ENCODE peak calls at places on chromosomes 11 and 22, in eight cellular contexts. One of them, this sample, is unnamed.
A peak's percentile ranks its signal among the peaks of the same experiment; 100 is the strongest.

GRCh38 chr11:35364101-35364780 is 55.1 kb downstream of the SLC1A2 start:
- DNase-seq in AG10803: peak; percentile 96
- DNase-seq in hepatic stellate cell: peak; percentile 53
- DNase-seq in AG08396: peak; percentile 69
- DNase-seq in T-helper 2 cell: no peak
- DNase-seq in H1: no peak
- DNase-seq in iris pigment epithelial cell: peak; percentile 94
- DNase-seq in activated CD4-positive, alpha-beta T cell treated with anti-CD3 and anti-CD28 coated beads, Interleukin-2, amount 10 ng/mL, durations not matched to agents 7 days and 5 days: no peak
- DNase-seq in this sample: no peak

GRCh38 chr11:4186464-4187054 is 92.0 kb downstream of the RRM1 start:
- DNase-seq in AG10803: no peak
- DNase-seq in hepatic stellate cell: no peak
- DNase-seq in AG08396: no peak
- DNase-seq in T-helper 2 cell: no peak
- DNase-seq in H1: no peak
- DNase-seq in iris pigment epithelial cell: no peak
- DNase-seq in activated CD4-positive, alpha-beta T cell treated with anti-CD3 and anti-CD28 coated beads, Interleukin-2, amount 10 ng/mL, durations not matched to agents 7 days and 5 days: no peak
- DNase-seq in this sample: no peak

GRCh38 chr22:28956506-28956905 is 73.1 kb downstream of the ZNRF3 start:
- DNase-seq in AG10803: no peak
- DNase-seq in hepatic stellate cell: no peak
- DNase-seq in AG08396: no peak
- DNase-seq in T-helper 2 cell: no peak
- DNase-seq in H1: no peak
- DNase-seq in iris pigment epithelial cell: no peak
- DNase-seq in activated CD4-positive, alpha-beta T cell treated with anti-CD3 and anti-CD28 coated beads, Interleukin-2, amount 10 ng/mL, durations not matched to agents 7 days and 5 days: no peak
- DNase-seq in this sample: no peak

GRCh38 chr11:26696330-26696729 is 25.5 kb downstream of the SLC5A12 start:
- DNase-seq in AG10803: no peak
- DNase-seq in hepatic stellate cell: no peak
- DNase-seq in AG08396: no peak
- DNase-seq in T-helper 2 cell: no peak
- DNase-seq in H1: no peak
- DNase-seq in iris pigment epithelial cell: no peak
- DNase-seq in activated CD4-positive, alpha-beta T cell treated with anti-CD3 and anti-CD28 coated beads, Interleukin-2, amount 10 ng/mL, durations not matched to agents 7 days and 5 days: no peak
- DNase-seq in this sample: no peak

GRCh38 chr11:66546966-66547661 is 411 bp downstream of the ACTN3 start:
- DNase-seq in AG10803: no peak
- DNase-seq in hepatic stellate cell: no peak
- DNase-seq in AG08396: no peak
- DNase-seq in T-helper 2 cell: no peak
- DNase-seq in H1: peak; percentile 75
- DNase-seq in iris pigment epithelial cell: no peak
- DNase-seq in activated CD4-positive, alpha-beta T cell treated with anti-CD3 and anti-CD28 coated beads, Interleukin-2, amount 10 ng/mL, durations not matched to agents 7 days and 5 days: no peak
- DNase-seq in this sample: no peak

GRCh38 chr11:12655842-12656241 is 18.4 kb upstream of the TEAD1 start:
- DNase-seq in AG10803: no peak
- DNase-seq in hepatic stellate cell: no peak
- DNase-seq in AG08396: no peak
- DNase-seq in T-helper 2 cell: no peak
- DNase-seq in H1: no peak
- DNase-seq in iris pigment epithelial cell: no peak
- DNase-seq in activated CD4-positive, alpha-beta T cell treated with anti-CD3 and anti-CD28 coated beads, Interleukin-2, amount 10 ng/mL, durations not matched to agents 7 days and 5 days: no peak
- DNase-seq in this sample: no peak

GRCh38 chr22:27207907-27208306 is 550.5 kb downstream of the MIAT start:
- DNase-seq in AG10803: peak; percentile 90
- DNase-seq in hepatic stellate cell: peak; percentile 47
- DNase-seq in AG08396: no peak
- DNase-seq in T-helper 2 cell: no peak
- DNase-seq in H1: no peak
- DNase-seq in iris pigment epithelial cell: peak; percentile 40
- DNase-seq in activated CD4-positive, alpha-beta T cell treated with anti-CD3 and anti-CD28 coated beads, Interleukin-2, amount 10 ng/mL, durations not matched to agents 7 days and 5 days: no peak
- DNase-seq in this sample: no peak

GRCh38 chr11:10770626-10771254 is 19.7 kb downstream of the CTR9 start:
- DNase-seq in AG10803: peak; percentile 46
- DNase-seq in hepatic stellate cell: no peak
- DNase-seq in AG08396: peak; percentile 39
- DNase-seq in T-helper 2 cell: no peak
- DNase-seq in H1: peak; percentile 61
- DNase-seq in iris pigment epithelial cell: peak; percentile 54
- DNase-seq in activated CD4-positive, alpha-beta T cell treated with anti-CD3 and anti-CD28 coated beads, Interleukin-2, amount 10 ng/mL, durations not matched to agents 7 days and 5 days: peak; percentile 30
- DNase-seq in this sample: no peak

GRCh38 chr22:44909241-44909640 is 100.6 kb downstream of the PHF21B start:
- DNase-seq in AG10803: no peak
- DNase-seq in hepatic stellate cell: no peak
- DNase-seq in AG08396: no peak
- DNase-seq in T-helper 2 cell: no peak
- DNase-seq in H1: no peak
- DNase-seq in iris pigment epithelial cell: no peak
- DNase-seq in activated CD4-positive, alpha-beta T cell treated with anti-CD3 and anti-CD28 coated beads, Interleukin-2, amount 10 ng/mL, durations not matched to agents 7 days and 5 days: no peak
- DNase-seq in this sample: no peak

GRCh38 chr11:75894036-75894585 is 79.1 kb downstream of the UVRAG start:
- DNase-seq in AG10803: no peak
- DNase-seq in hepatic stellate cell: no peak
- DNase-seq in AG08396: no peak
- DNase-seq in T-helper 2 cell: no peak
- DNase-seq in H1: no peak
- DNase-seq in iris pigment epithelial cell: no peak
- DNase-seq in activated CD4-positive, alpha-beta T cell treated with anti-CD3 and anti-CD28 coated beads, Interleukin-2, amount 10 ng/mL, durations not matched to agents 7 days and 5 days: no peak
- DNase-seq in this sample: no peak

GRCh38 chr11:36492724-36493304 is 17.3 kb downstream of the TRAF6 start:
- DNase-seq in AG10803: peak; percentile 54
- DNase-seq in hepatic stellate cell: peak; percentile 17
- DNase-seq in AG08396: peak; percentile 27
- DNase-seq in T-helper 2 cell: peak; percentile 59
- DNase-seq in H1: no peak
- DNase-seq in iris pigment epithelial cell: peak; percentile 66
- DNase-seq in activated CD4-positive, alpha-beta T cell treated with anti-CD3 and anti-CD28 coated beads, Interleukin-2, amount 10 ng/mL, durations not matched to agents 7 days and 5 days: peak; percentile 49
- DNase-seq in this sample: peak; percentile 43

GRCh38 chr11:134069996-134070845 is 1.3 kb downstream of the JAM3 start:
- DNase-seq in AG10803: no peak
- DNase-seq in hepatic stellate cell: no peak
- DNase-seq in AG08396: no peak
- DNase-seq in T-helper 2 cell: no peak
- DNase-seq in H1: no peak
- DNase-seq in iris pigment epithelial cell: no peak
- DNase-seq in activated CD4-positive, alpha-beta T cell treated with anti-CD3 and anti-CD28 coated beads, Interleukin-2, amount 10 ng/mL, durations not matched to agents 7 days and 5 days: no peak
- DNase-seq in this sample: no peak

GRCh38 chr11:132604446-132604845 is 927.9 kb downstream of the OPCML start:
- DNase-seq in AG10803: peak; percentile 86
- DNase-seq in hepatic stellate cell: peak; percentile 4
- DNase-seq in AG08396: peak; percentile 19
- DNase-seq in T-helper 2 cell: no peak
- DNase-seq in H1: no peak
- DNase-seq in iris pigment epithelial cell: peak; percentile 25
- DNase-seq in activated CD4-positive, alpha-beta T cell treated with anti-CD3 and anti-CD28 coated beads, Interleukin-2, amount 10 ng/mL, durations not matched to agents 7 days and 5 days: no peak
- DNase-seq in this sample: no peak

GRCh38 chr22:48431536-48432315 is 1395.9 kb downstream of the BRD1 start:
- DNase-seq in AG10803: no peak
- DNase-seq in hepatic stellate cell: no peak
- DNase-seq in AG08396: no peak
- DNase-seq in T-helper 2 cell: no peak
- DNase-seq in H1: no peak
- DNase-seq in iris pigment epithelial cell: no peak
- DNase-seq in activated CD4-positive, alpha-beta T cell treated with anti-CD3 and anti-CD28 coated beads, Interleukin-2, amount 10 ng/mL, durations not matched to agents 7 days and 5 days: no peak
- DNase-seq in this sample: no peak

GRCh38 chr22:44758354-44758969 is 6.1 kb downstream of the ARHGAP8 start:
- DNase-seq in AG10803: peak; percentile 39
- DNase-seq in hepatic stellate cell: no peak
- DNase-seq in AG08396: no peak
- DNase-seq in T-helper 2 cell: no peak
- DNase-seq in H1: no peak
- DNase-seq in iris pigment epithelial cell: peak; percentile 58
- DNase-seq in activated CD4-positive, alpha-beta T cell treated with anti-CD3 and anti-CD28 coated beads, Interleukin-2, amount 10 ng/mL, durations not matched to agents 7 days and 5 days: no peak
- DNase-seq in this sample: no peak

GRCh38 chr11:14443642-14444041 is 56.0 kb downstream of the COPB1 start:
- DNase-seq in AG10803: peak; percentile 35
- DNase-seq in hepatic stellate cell: no peak
- DNase-seq in AG08396: no peak
- DNase-seq in T-helper 2 cell: no peak
- DNase-seq in H1: no peak
- DNase-seq in iris pigment epithelial cell: peak; percentile 60
- DNase-seq in activated CD4-positive, alpha-beta T cell treated with anti-CD3 and anti-CD28 coated beads, Interleukin-2, amount 10 ng/mL, durations not matched to agents 7 days and 5 days: no peak
- DNase-seq in this sample: no peak

GRCh38 chr11:61091373-61092279 is 10.7 kb upstream of the CD5 start:
- DNase-seq in AG10803: peak; percentile 24
- DNase-seq in hepatic stellate cell: no peak
- DNase-seq in AG08396: no peak
- DNase-seq in T-helper 2 cell: peak; percentile 69
- DNase-seq in H1: no peak
- DNase-seq in iris pigment epithelial cell: peak; percentile 45
- DNase-seq in activated CD4-positive, alpha-beta T cell treated with anti-CD3 and anti-CD28 coated beads, Interleukin-2, amount 10 ng/mL, durations not matched to agents 7 days and 5 days: no peak
- DNase-seq in this sample: no peak

GRCh38 chr11:100712618-100713017 is 25.5 kb downstream of the ARHGAP42 start:
- DNase-seq in AG10803: no peak
- DNase-seq in hepatic stellate cell: no peak
- DNase-seq in AG08396: no peak
- DNase-seq in T-helper 2 cell: no peak
- DNase-seq in H1: no peak
- DNase-seq in iris pigment epithelial cell: no peak
- DNase-seq in activated CD4-positive, alpha-beta T cell treated with anti-CD3 and anti-CD28 coated beads, Interleukin-2, amount 10 ng/mL, durations not matched to agents 7 days and 5 days: no peak
- DNase-seq in this sample: no peak

GRCh38 chr11:36167729-36168128 is 121.5 kb downstream of the COMMD9 start:
- DNase-seq in AG10803: no peak
- DNase-seq in hepatic stellate cell: no peak
- DNase-seq in AG08396: no peak
- DNase-seq in T-helper 2 cell: no peak
- DNase-seq in H1: no peak
- DNase-seq in iris pigment epithelial cell: no peak
- DNase-seq in activated CD4-positive, alpha-beta T cell treated with anti-CD3 and anti-CD28 coated beads, Interleukin-2, amount 10 ng/mL, durations not matched to agents 7 days and 5 days: no peak
- DNase-seq in this sample: no peak

GRCh38 chr11:123650901-123651300 is 3.5 kb downstream of the SCN3B start:
- DNase-seq in AG10803: no peak
- DNase-seq in hepatic stellate cell: no peak
- DNase-seq in AG08396: no peak
- DNase-seq in T-helper 2 cell: no peak
- DNase-seq in H1: no peak
- DNase-seq in iris pigment epithelial cell: no peak
- DNase-seq in activated CD4-positive, alpha-beta T cell treated with anti-CD3 and anti-CD28 coated beads, Interleukin-2, amount 10 ng/mL, durations not matched to agents 7 days and 5 days: no peak
- DNase-seq in this sample: no peak

GRCh38 chr11:14623036-14623435 is 20.6 kb upstream of the PDE3B start:
- DNase-seq in AG10803: no peak
- DNase-seq in hepatic stellate cell: no peak
- DNase-seq in AG08396: no peak
- DNase-seq in T-helper 2 cell: no peak
- DNase-seq in H1: no peak
- DNase-seq in iris pigment epithelial cell: no peak
- DNase-seq in activated CD4-positive, alpha-beta T cell treated with anti-CD3 and anti-CD28 coated beads, Interleukin-2, amount 10 ng/mL, durations not matched to agents 7 days and 5 days: no peak
- DNase-seq in this sample: no peak

GRCh38 chr11:134486106-134486505 is 74.1 kb upstream of the B3GAT1 start:
- DNase-seq in AG10803: no peak
- DNase-seq in hepatic stellate cell: no peak
- DNase-seq in AG08396: no peak
- DNase-seq in T-helper 2 cell: no peak
- DNase-seq in H1: no peak
- DNase-seq in iris pigment epithelial cell: no peak
- DNase-seq in activated CD4-positive, alpha-beta T cell treated with anti-CD3 and anti-CD28 coated beads, Interleukin-2, amount 10 ng/mL, durations not matched to agents 7 days and 5 days: no peak
- DNase-seq in this sample: no peak

GRCh38 chr11:76415073-76415472 is 29.7 kb upstream of the EMSY start:
- DNase-seq in AG10803: no peak
- DNase-seq in hepatic stellate cell: no peak
- DNase-seq in AG08396: no peak
- DNase-seq in T-helper 2 cell: peak; percentile 13
- DNase-seq in H1: peak; percentile 54
- DNase-seq in iris pigment epithelial cell: no peak
- DNase-seq in activated CD4-positive, alpha-beta T cell treated with anti-CD3 and anti-CD28 coated beads, Interleukin-2, amount 10 ng/mL, durations not matched to agents 7 days and 5 days: no peak
- DNase-seq in this sample: no peak

GRCh38 chr11:132030896-132031295 is 660.5 kb downstream of the NTM start:
- DNase-seq in AG10803: no peak
- DNase-seq in hepatic stellate cell: no peak
- DNase-seq in AG08396: no peak
- DNase-seq in T-helper 2 cell: no peak
- DNase-seq in H1: no peak
- DNase-seq in iris pigment epithelial cell: no peak
- DNase-seq in activated CD4-positive, alpha-beta T cell treated with anti-CD3 and anti-CD28 coated beads, Interleukin-2, amount 10 ng/mL, durations not matched to agents 7 days and 5 days: no peak
- DNase-seq in this sample: no peak

This sample was measured in stimulated activated naive CD4-positive, alpha-beta T cell.